ENCODE peak calls at places on chromosomes 12 and 14, in four cellular contexts. Z is A549, A is K562, S is HepG2. H is an unnamed sample.

GRCh38 chr14:49363926-49364751 is 222.0 kb downstream of the RPS29 start:
- DNase-seq in Z (no peak), A (no peak), S (no peak), H (no peak)

GRCh38 chr14:78157855-78158436 is 12.2 kb upstream of the NRXN3 start:
- DNase-seq in Z (no peak), A (peak; percentile 12), S (peak; percentile 3), H (peak; percentile 1)

GRCh38 chr12:124921200-124922008 is 7.0 kb upstream of the UBC start:
- DNase-seq in A (peak; percentile 27), S (peak; percentile 65), Z (peak; percentile 78), H (peak; percentile 66)

GRCh38 chr14:23033801-23034497 is 751 bp downstream of the PSMB5 start:
- DNase-seq in A (no peak), S (no peak), Z (no peak), H (no peak)

GRCh38 chr12:47771304-47771703 is 1.7 kb upstream of the SLC48A1 start:
- DNase-seq in S (no peak), Z (no peak), A (no peak), H (no peak)

GRCh38 chr12:50006754-50007442 is 18.4 kb downstream of the RACGAP1 start:
- DNase-seq in A (no peak), Z (no peak), S (no peak), H (peak; percentile 49)

GRCh38 chr12:15688838-15689237 is 100.3 kb downstream of the EPS8 start:
- DNase-seq in S (no peak), A (no peak), Z (no peak), H (no peak)

GRCh38 chr14:58919262-58919661 is 269.2 kb upstream of the DAAM1 start:
- DNase-seq in A (no peak), Z (no peak), S (no peak), H (peak; percentile 31)

GRCh38 chr12:48601013-48601756 is 31.3 kb upstream of the LALBA start:
- DNase-seq in S (no peak), A (no peak), Z (no peak), H (peak; percentile 47)

GRCh38 chr12:42744539-42745156 is 155.1 kb upstream of the PRICKLE1 start:
- DNase-seq in Z (peak; percentile 8), S (no peak), A (no peak), H (no peak)

GRCh38 chr12:67909681-67910080 is 79.6 kb upstream of the IFNG-AS1 start:
- DNase-seq in Z (no peak), S (no peak), A (no peak), H (peak; percentile 16)

GRCh38 chr12:43758247-43758727 is 303 bp downstream of the PUS7L start:
- DNase-seq in S (peak; percentile 37), A (peak; percentile 43), Z (no peak), H (peak; percentile 38)
- TF ChIP-seq MAZ in S (no peak), A (no peak), Z (no peak), H (no peak)

DNA sequence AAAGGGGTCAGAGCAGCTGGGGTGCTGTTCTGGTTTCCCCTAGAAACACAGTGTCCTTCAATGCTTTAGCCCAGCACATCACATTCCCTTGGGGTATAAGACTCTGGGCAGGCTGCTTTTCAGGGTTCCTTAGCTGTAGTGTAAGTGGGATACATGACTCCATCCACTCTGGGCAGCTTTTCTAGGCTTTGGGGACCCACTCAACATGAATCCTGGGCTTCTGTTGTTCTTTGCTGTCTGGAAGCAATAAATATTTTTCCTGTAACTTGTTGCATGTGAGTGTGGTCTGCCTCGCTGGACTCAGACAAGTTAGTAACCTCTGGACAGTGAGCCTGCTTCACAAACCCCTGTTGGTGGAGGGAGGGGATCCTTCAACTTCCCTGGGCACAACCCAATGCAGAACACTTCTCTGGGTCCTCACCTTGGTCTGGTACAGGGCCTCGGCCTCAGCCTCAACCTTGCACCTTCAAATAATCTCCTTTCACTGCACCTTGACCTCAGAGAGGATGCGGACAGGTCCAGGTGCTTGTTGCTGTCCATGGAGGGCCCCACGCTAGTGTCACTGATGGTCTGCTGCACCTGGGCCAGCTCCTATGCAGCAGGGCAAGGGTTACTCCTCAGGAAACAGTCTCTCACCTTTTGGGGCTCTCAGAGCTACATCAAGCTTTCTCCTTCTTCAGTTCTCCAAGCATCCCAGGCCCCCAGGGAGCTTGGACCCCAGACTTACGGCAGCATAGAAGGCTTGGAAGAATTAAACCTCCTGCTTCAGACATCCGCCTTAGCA is 13.5 kb upstream of the KRT73 start:
- DNase-seq in Z (no peak), S (no peak), A (no peak), H (no peak)
- TF ChIP-seq MAZ in Z (no peak), S (no peak), A (no peak), H (no peak)

GRCh38 chr12:130710001-130710732 is 5.9 kb downstream of the RIMBP2 start:
- DNase-seq in Z (no peak), A (no peak), S (no peak), H (no peak)

GRCh38 chr12:130710733-130711080 is 5.4 kb downstream of the RIMBP2 start:
- DNase-seq in Z (no peak), S (no peak), A (no peak), H (no peak)

GRCh38 chr12:130712346-130713065 is 3.6 kb downstream of the RIMBP2 start:
- DNase-seq in A (no peak), Z (no peak), S (no peak), H (no peak)

GRCh38 chr12:130713581-130713991 is 2.5 kb downstream of the RIMBP2 start:
- DNase-seq in Z (no peak), S (no peak), A (no peak), H (no peak)

GRCh38 chr12:130711751-130712150 is 4.3 kb downstream of the RIMBP2 start:
- DNase-seq in Z (no peak), A (no peak), S (no peak), H (no peak)
- TF ChIP-seq MAZ in Z (no peak), A (no peak), S (no peak), H (no peak)

GRCh38 chr12:94262228-94263010 is 114.0 kb downstream of the PLXNC1 start:
- DNase-seq in Z (peak; percentile 38), A (peak; percentile 17), S (no peak), H (peak; percentile 96)

GRCh38 chr12:94263905-94264655 is 115.7 kb downstream of the PLXNC1 start:
- DNase-seq in S (no peak), Z (no peak), A (no peak), H (no peak)

GRCh38 chr12:94261119-94261518 is 112.7 kb downstream of the PLXNC1 start:
- DNase-seq in Z (no peak), A (no peak), S (no peak), H (no peak)

GRCh38 chr12:94261781-94262180 is 113.4 kb downstream of the PLXNC1 start:
- DNase-seq in S (no peak), Z (no peak), A (no peak), H (no peak)

DNA sequence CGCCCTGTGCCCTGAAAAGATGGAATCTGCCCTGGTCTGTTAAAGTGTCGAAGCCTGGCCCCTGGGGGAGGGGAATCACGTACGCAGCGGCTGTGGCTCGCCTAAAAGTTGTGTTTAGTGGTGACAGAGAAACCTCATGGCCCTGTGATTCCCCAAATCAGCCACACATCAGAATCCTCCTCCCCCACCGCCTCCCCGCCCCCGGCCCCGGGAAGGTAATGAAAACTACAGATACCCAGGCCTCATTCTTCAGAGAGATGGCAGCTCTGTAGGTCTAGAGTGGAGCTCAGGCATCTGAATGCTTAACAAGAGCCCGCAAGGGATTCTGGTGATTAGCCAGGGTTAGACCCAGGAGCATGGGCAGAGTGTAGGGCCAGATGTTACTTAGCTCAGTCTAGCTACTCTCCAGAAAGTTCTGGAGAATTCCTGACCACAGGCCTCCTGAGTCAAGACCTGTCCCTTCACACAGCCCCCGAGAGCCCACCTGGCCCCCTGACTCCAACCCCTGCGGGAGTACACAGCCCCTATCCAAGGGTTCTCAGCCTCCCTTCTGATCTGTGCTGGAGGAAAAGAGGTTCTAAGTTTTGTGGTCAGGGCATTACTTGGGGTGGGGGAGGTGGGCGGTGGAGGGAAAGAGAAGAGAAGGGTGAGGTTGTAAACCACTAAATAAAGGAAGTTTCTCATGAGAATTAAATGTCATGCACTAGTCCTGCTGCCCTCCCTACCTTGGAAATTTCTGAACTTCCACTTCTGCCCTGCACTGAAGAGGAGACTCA is 114.8 kb downstream of the PLXNC1 start:
- DNase-seq in S (no peak), Z (no peak), A (no peak), H (no peak)
- TF ChIP-seq MAZ in S (no peak), Z (no peak), A (no peak), H (no peak)

GRCh38 chr12:10279937-10280336 is 27.7 kb upstream of the KLRD1 start:
- DNase-seq in S (no peak), A (no peak), Z (no peak), H (no peak)

GRCh38 chr12:10283028-10283427 is 24.6 kb upstream of the KLRD1 start:
- DNase-seq in S (no peak), Z (no peak), A (no peak), H (no peak)

GRCh38 chr12:10291030-10291429 is 16.6 kb upstream of the KLRD1 start:
- DNase-seq in Z (no peak), A (no peak), S (no peak), H (no peak)

GRCh38 chr12:10288989-10289388 is 18.7 kb upstream of the KLRD1 start:
- DNase-seq in S (no peak), Z (no peak), A (no peak), H (no peak)

GRCh38 chr12:10285919-10286318 is 21.8 kb upstream of the KLRD1 start:
- DNase-seq in S (no peak), A (no peak), Z (no peak), H (no peak)
- TF ChIP-seq MAZ in S (no peak), A (no peak), Z (no peak), H (no peak)

GRCh38 chr12:63982787-63983186 is 138.3 kb downstream of the SRGAP1 start:
- DNase-seq in S (no peak), A (no peak), Z (no peak), H (no peak)
- TF ChIP-seq MAZ in S (no peak), A (no peak), Z (no peak), H (no peak)

H was measured in IMR-90.